ENCODE peak calls at places on chromosomes 2 and 18, in ten cellular contexts. Q is HFFc6, G is thyroid gland, F is A673, N is type B pancreatic cell, H is MM.1S, R is mucosa of descending colon, K is IMR-90, X is endothelial cell, J is fibroblast of pulmonary artery. I is an unnamed sample.

GRCh38 chr2:80852808-80853139 is 548.2 kb upstream of the LRRTM1 start:
- DNase-seq in Q (no peak), G (no peak), F (no peak), N (no peak), H (peak), R (no peak), K (no peak), X (no peak), J (no peak), I (no peak)

GRCh38 chr2:67641709-67642397 is 244.7 kb downstream of the ETAA1 start:
- DNase-seq in Q (peak), G (no peak), F (peak), N (no peak), H (no peak), R (no peak), K (peak), X (no peak), J (no peak), I (no peak)

GRCh38 chr2:58620127-58620526 is 379.0 kb upstream of the FANCL start:
- DNase-seq in Q (no peak), G (no peak), F (no peak), N (no peak), H (no peak), R (no peak), K (peak), X (no peak), J (no peak), I (no peak)

GRCh38 chr2:11286749-11287148 is 57.7 kb downstream of the ROCK2 start:
- DNase-seq in Q (peak), G (no peak), F (no peak), N (no peak), H (no peak), R (no peak), K (peak), X (no peak), J (peak), I (no peak)

GRCh38 chr2:181857471-181857870 is 34.1 kb upstream of the ITPRID2 start:
- DNase-seq in Q (peak), G (no peak), F (no peak), N (no peak), H (no peak), R (no peak), K (peak), X (no peak), J (peak), I (no peak)

GRCh38 chr2:35067420-35067819 is 1288.2 kb upstream of the CRIM1 start:
- DNase-seq in Q (no peak), G (no peak), F (no peak), N (no peak), H (no peak), R (no peak), K (no peak), X (no peak), J (no peak), I (no peak)

GRCh38 chr2:61253136-61253535 is 91.1 kb downstream of the C2orf74 start:
- DNase-seq in Q (no peak), G (no peak), F (no peak), N (no peak), H (no peak), R (no peak), K (peak), X (no peak), J (no peak), I (no peak)

GRCh38 chr18:58302811-58303210 is 258.8 kb downstream of the NEDD4L start:
- DNase-seq in Q (no peak), G (no peak), F (no peak), N (no peak), H (no peak), R (no peak), K (no peak), X (no peak), J (no peak), I (no peak)

GRCh38 chr18:74611791-74612190 is 14.1 kb downstream of the ZNF407 start:
- DNase-seq in Q (no peak), G (no peak), F (no peak), N (no peak), H (no peak), R (no peak), K (no peak), X (no peak), J (no peak), I (no peak)

GRCh38 chr18:8584798-8585197 is 24.4 kb upstream of the RAB12 start:
- DNase-seq in Q (no peak), G (no peak), F (no peak), N (no peak), H (no peak), R (no peak), K (no peak), X (no peak), J (no peak), I (no peak)

GRCh38 chr2:37569986-37570688 is 101.3 kb downstream of the CDC42EP3 start:
- DNase-seq in Q (peak), G (no peak), F (no peak), N (no peak), H (no peak), R (no peak), K (peak), X (no peak), J (peak), I (no peak)

DNA sequence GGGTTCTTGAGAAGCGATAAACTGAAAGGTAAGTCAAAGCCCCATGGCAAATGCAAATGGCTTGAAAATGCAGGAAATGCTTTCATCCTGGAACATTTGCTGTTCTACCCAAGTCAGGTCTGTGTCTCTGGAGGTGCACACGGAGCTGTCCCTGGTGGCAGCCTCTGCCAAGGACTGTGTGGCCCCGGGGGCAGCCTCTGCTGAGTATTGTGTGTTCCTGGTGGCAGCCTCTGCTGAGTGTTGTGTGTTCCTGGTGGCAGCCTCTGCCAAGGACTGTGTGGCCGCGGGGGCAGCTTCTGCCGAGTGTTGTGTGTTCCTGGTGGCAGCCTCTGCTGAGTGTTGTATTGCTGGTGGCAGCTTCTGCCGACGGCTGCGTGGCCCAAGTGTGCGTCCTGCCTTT is 135.6 kb upstream of the ALKAL2 start:
- DNase-seq in Q (no peak), G (no peak), F (no peak), N (no peak), H (no peak), R (no peak), K (no peak), X (no peak), J (no peak), I (no peak)
- TF ChIP-seq CTCF in Q (no peak), G (no peak), F (no peak), N (no peak), H (no peak), R (no peak), K (no peak), X (no peak), J (no peak), I (no peak)

GRCh38 chr18:45836242-45837215 is 11.1 kb downstream of the SIGLEC15 start:
- DNase-seq in Q (no peak), G (no peak), F (no peak), N (no peak), H (no peak), R (no peak), K (peak), X (no peak), J (no peak), I (no peak)

GRCh38 chr18:45830917-45831316 is 5.4 kb downstream of the SIGLEC15 start:
- DNase-seq in Q (no peak), G (no peak), F (no peak), N (no peak), H (no peak), R (no peak), K (no peak), X (no peak), J (no peak), I (no peak)

GRCh38 chr18:45837283-45838070 is 12.0 kb downstream of the SIGLEC15 start:
- DNase-seq in Q (no peak), G (peak), F (peak), N (no peak), H (no peak), R (peak), K (no peak), X (peak), J (peak), I (no peak)

GRCh38 chr18:45835057-45835634 is 9.7 kb downstream of the SIGLEC15 start:
- DNase-seq in Q (no peak), G (no peak), F (no peak), N (no peak), H (no peak), R (no peak), K (no peak), X (no peak), J (no peak), I (no peak)

DNA sequence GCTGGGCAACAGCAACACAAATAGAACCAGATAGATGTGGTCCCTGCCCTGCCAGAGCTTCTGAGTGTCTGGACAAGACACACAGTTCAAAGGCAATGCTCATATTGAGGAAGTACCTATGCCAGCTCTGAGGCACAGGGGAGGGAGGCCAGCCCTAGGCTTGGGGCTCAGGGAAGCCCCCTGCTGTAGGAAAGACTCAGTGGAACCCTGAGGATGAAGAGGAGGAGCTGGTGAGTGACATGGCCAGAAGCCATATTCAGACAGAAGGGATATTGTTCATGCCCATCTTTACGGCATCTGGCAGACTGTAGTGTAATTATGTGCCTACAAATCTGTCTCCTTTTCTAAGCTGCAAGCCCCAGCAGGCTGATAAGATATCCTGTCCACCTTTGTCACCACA is 8.8 kb downstream of the SIGLEC15 start:
- DNase-seq in Q (no peak), G (no peak), F (no peak), N (no peak), H (no peak), R (no peak), K (no peak), X (no peak), J (no peak), I (no peak)
- TF ChIP-seq CTCF in Q (no peak), G (no peak), F (no peak), N (no peak), H (no peak), R (no peak), K (no peak), X (no peak), J (no peak), I (no peak)

GRCh38 chr2:106075038-106075437 is 119.1 kb downstream of the UXS1 start:
- DNase-seq in Q (peak), G (no peak), F (no peak), N (no peak), H (no peak), R (no peak), K (peak), X (no peak), J (no peak), I (no peak)
- TF ChIP-seq CTCF in Q (no peak), G (no peak), F (no peak), N (no peak), H (no peak), R (no peak), K (no peak), X (no peak), J (no peak), I (no peak)

DNA sequence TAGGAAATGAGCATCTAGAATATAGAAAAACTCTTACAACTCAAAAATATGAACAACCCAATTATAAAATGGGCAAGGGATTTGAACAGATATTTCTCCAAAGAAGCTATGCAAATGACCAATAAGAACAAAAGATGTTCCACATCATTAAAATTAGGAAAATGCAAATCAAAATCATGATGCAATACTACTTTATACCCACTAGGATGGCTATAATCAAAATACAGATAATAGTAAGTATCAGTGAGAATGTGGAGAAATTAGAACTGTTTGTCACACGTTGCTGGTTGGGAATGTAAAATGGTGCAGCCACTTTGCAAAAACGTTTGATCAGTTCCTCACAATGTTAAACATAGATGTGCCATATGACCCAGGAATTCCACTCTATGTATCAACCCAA is 558.3 kb downstream of the SLC4A3 start:
- DNase-seq in Q (no peak), G (no peak), F (no peak), N (no peak), H (no peak), R (no peak), K (peak), X (no peak), J (no peak), I (no peak)
- TF ChIP-seq CTCF in Q (peak), G (no peak), F (no peak), N (peak), H (no peak), R (no peak), K (no peak), X (peak), J (no peak), I (no peak)